ENCODE peak calls at places on chromosomes 13 and 19, in four cellular contexts. One of them, this sample, is unnamed.

GRCh38 chr13:93244141-93244917 is 17.7 kb downstream of the GPC6 start:
- DNase-seq in sigmoid colon: no peak
- DNase-seq in body of pancreas: no peak
- DNase-seq in heart left ventricle: peak
- DNase-seq in this sample: no peak

GRCh38 chr19:58277748-58278147 is 1.0 kb upstream of the ZNF8 start:
- DNase-seq in heart left ventricle: no peak
- DNase-seq in sigmoid colon: no peak
- DNase-seq in body of pancreas: no peak
- DNase-seq in this sample: peak

GRCh38 chr13:60431108-60431700 is 34.2 kb downstream of the TDRD3 start:
- DNase-seq in heart left ventricle: no peak
- DNase-seq in sigmoid colon: no peak
- DNase-seq in body of pancreas: no peak
- DNase-seq in this sample: peak

GRCh38 chr13:73687087-73687486 is 447.1 kb downstream of the KLF12 start:
- DNase-seq in heart left ventricle: no peak
- DNase-seq in sigmoid colon: no peak
- DNase-seq in body of pancreas: no peak
- DNase-seq in this sample: no peak

GRCh38 chr13:20993661-20994440 is 67.5 kb downstream of the LATS2 start:
- DNase-seq in sigmoid colon: no peak
- DNase-seq in heart left ventricle: no peak
- DNase-seq in body of pancreas: no peak
- DNase-seq in this sample: peak

GRCh38 chr13:40648040-40648439 is 18.4 kb downstream of the FOXO1 start:
- DNase-seq in body of pancreas: no peak
- DNase-seq in heart left ventricle: no peak
- DNase-seq in sigmoid colon: no peak
- DNase-seq in this sample: no peak

GRCh38 chr13:76319921-76320320 is 566.3 kb downstream of the KCTD12 start:
- DNase-seq in sigmoid colon: no peak
- DNase-seq in heart left ventricle: no peak
- DNase-seq in body of pancreas: no peak
- DNase-seq in this sample: no peak

GRCh38 chr13:61204025-61204424 is 211.6 kb downstream of the PCDH20 start:
- DNase-seq in sigmoid colon: no peak
- DNase-seq in heart left ventricle: no peak
- DNase-seq in body of pancreas: no peak
- DNase-seq in this sample: no peak

GRCh38 chr19:3593156-3593555 is 7.9 kb downstream of the GIPC3 start:
- DNase-seq in heart left ventricle: no peak
- DNase-seq in body of pancreas: no peak
- DNase-seq in sigmoid colon: no peak
- DNase-seq in this sample: no peak

GRCh38 chr19:42023121-42023942 is 29.3 kb upstream of the ATP1A3 start:
- DNase-seq in heart left ventricle: peak
- DNase-seq in body of pancreas: no peak
- DNase-seq in sigmoid colon: no peak
- DNase-seq in this sample: peak

GRCh38 chr13:103098535-103098934 is 32.3 kb upstream of the SLC10A2 start:
- DNase-seq in body of pancreas: no peak
- DNase-seq in sigmoid colon: no peak
- DNase-seq in heart left ventricle: no peak
- DNase-seq in this sample: no peak

GRCh38 chr19:48363500-48363809 is 285 bp downstream of the TMEM143 start:
- DNase-seq in heart left ventricle: no peak
- DNase-seq in body of pancreas: no peak
- DNase-seq in sigmoid colon: no peak
- DNase-seq in this sample: no peak

GRCh38 chr19:10568444-10568825 is 344 bp downstream of the CDKN2D start:
- DNase-seq in sigmoid colon: peak
- DNase-seq in body of pancreas: peak
- DNase-seq in heart left ventricle: no peak
- DNase-seq in this sample: peak

GRCh38 chr19:11182994-11183393 is 14.4 kb downstream of the KANK2 start:
- DNase-seq in sigmoid colon: no peak
- DNase-seq in heart left ventricle: no peak
- DNase-seq in body of pancreas: no peak
- DNase-seq in this sample: no peak

GRCh38 chr13:111521691-111522229 is 201.3 kb downstream of the TEX29 start:
- DNase-seq in heart left ventricle: no peak
- DNase-seq in body of pancreas: no peak
- DNase-seq in sigmoid colon: no peak
- DNase-seq in this sample: no peak

GRCh38 chr13:36515466-36515865 is 83.2 kb downstream of the CCNA1 start:
- DNase-seq in body of pancreas: no peak
- DNase-seq in heart left ventricle: no peak
- DNase-seq in sigmoid colon: no peak
- DNase-seq in this sample: no peak

GRCh38 chr13:25463496-25463895 is 91.7 kb downstream of the ATP8A2 start:
- DNase-seq in heart left ventricle: no peak
- DNase-seq in sigmoid colon: no peak
- DNase-seq in body of pancreas: no peak
- DNase-seq in this sample: no peak

GRCh38 chr19:53875602-53876340 is 6.2 kb upstream of the PRKCG start:
- DNase-seq in body of pancreas: no peak
- DNase-seq in sigmoid colon: no peak
- DNase-seq in heart left ventricle: no peak
- DNase-seq in this sample: no peak
- TF ChIP-seq POLR2A in body of pancreas: no peak
- TF ChIP-seq POLR2A in sigmoid colon: no peak
- TF ChIP-seq POLR2A in heart left ventricle: no peak
- TF ChIP-seq POLR2A in this sample: no peak

GRCh38 chr19:46133101-46133627 is 8.7 kb upstream of the IGFL3 start:
- DNase-seq in sigmoid colon: no peak
- DNase-seq in body of pancreas: peak
- DNase-seq in heart left ventricle: no peak
- DNase-seq in this sample: peak
- TF ChIP-seq POLR2A in sigmoid colon: no peak
- TF ChIP-seq POLR2A in body of pancreas: peak
- TF ChIP-seq POLR2A in heart left ventricle: no peak
- TF ChIP-seq POLR2A in this sample: no peak

GRCh38 chr19:38812004-38812840 is 523 bp downstream of the LGALS4 start:
- DNase-seq in body of pancreas: no peak
- DNase-seq in heart left ventricle: no peak
- DNase-seq in sigmoid colon: no peak
- DNase-seq in this sample: no peak

GRCh38 chr19:38813323-38813722 is 578 bp upstream of the LGALS4 start:
- DNase-seq in sigmoid colon: no peak
- DNase-seq in heart left ventricle: no peak
- DNase-seq in body of pancreas: no peak
- DNase-seq in this sample: no peak

GRCh38 chr19:38809592-38810252 is 3.0 kb downstream of the LGALS4 start:
- DNase-seq in sigmoid colon: peak
- DNase-seq in body of pancreas: no peak
- DNase-seq in heart left ventricle: no peak
- DNase-seq in this sample: no peak

GRCh38 chr19:38815059-38816001 is 2.6 kb upstream of the LGALS4 start:
- DNase-seq in sigmoid colon: no peak
- DNase-seq in body of pancreas: no peak
- DNase-seq in heart left ventricle: no peak
- DNase-seq in this sample: no peak

DNA sequence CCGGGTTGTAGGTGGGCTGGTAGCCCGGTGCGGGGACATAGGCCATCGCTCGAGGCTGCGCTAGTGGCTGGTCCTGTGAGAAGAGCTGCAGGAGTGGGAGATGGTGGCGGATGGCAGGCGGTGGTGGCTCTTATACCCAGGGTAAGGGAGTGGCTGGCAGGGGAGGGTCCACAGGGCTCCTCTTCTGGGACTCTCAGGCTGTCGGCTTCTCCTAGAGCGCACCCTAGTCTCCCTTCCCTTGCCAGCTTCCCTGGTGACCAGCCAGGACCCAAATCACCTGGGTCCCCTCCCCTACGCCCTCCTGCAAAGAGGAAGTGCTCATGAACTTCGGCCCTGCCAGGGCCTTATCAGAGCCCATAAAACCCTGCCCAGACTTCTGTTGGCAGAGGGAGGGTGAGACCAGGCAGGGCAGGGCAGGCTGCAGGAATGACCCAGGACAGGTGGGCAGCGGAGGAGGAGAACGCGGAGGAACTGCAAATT is at the start of gene LGALS4:
- DNase-seq in sigmoid colon: no peak
- DNase-seq in heart left ventricle: no peak
- DNase-seq in body of pancreas: peak
- DNase-seq in this sample: no peak
- TF ChIP-seq POLR2A in sigmoid colon: peak
- TF ChIP-seq POLR2A in heart left ventricle: no peak
- TF ChIP-seq POLR2A in body of pancreas: peak
- TF ChIP-seq POLR2A in this sample: no peak

GRCh38 chr19:16628984-16629691 is 1.1 kb upstream of the MED26 start:
- DNase-seq in body of pancreas: peak
- DNase-seq in sigmoid colon: peak
- DNase-seq in heart left ventricle: no peak
- DNase-seq in this sample: peak

GRCh38 chr19:16626796-16627193 is 1.2 kb downstream of the MED26 start:
- DNase-seq in heart left ventricle: no peak
- DNase-seq in sigmoid colon: no peak
- DNase-seq in body of pancreas: no peak
- DNase-seq in this sample: peak

GRCh38 chr19:16627928-16628182 is 149 bp downstream of the MED26 start:
- DNase-seq in sigmoid colon: no peak
- DNase-seq in heart left ventricle: no peak
- DNase-seq in body of pancreas: no peak
- DNase-seq in this sample: peak

GRCh38 chr19:16627194-16627927 is 643 bp downstream of the MED26 start:
- DNase-seq in sigmoid colon: peak
- DNase-seq in heart left ventricle: peak
- DNase-seq in body of pancreas: peak
- DNase-seq in this sample: peak

GRCh38 chr19:16628183-16628983 is at the start of gene MED26:
- DNase-seq in heart left ventricle: peak
- DNase-seq in sigmoid colon: peak
- DNase-seq in body of pancreas: peak
- DNase-seq in this sample: peak
- TF ChIP-seq POLR2A in heart left ventricle: peak
- TF ChIP-seq POLR2A in sigmoid colon: peak
- TF ChIP-seq POLR2A in body of pancreas: peak
- TF ChIP-seq POLR2A in this sample: peak

DNA sequence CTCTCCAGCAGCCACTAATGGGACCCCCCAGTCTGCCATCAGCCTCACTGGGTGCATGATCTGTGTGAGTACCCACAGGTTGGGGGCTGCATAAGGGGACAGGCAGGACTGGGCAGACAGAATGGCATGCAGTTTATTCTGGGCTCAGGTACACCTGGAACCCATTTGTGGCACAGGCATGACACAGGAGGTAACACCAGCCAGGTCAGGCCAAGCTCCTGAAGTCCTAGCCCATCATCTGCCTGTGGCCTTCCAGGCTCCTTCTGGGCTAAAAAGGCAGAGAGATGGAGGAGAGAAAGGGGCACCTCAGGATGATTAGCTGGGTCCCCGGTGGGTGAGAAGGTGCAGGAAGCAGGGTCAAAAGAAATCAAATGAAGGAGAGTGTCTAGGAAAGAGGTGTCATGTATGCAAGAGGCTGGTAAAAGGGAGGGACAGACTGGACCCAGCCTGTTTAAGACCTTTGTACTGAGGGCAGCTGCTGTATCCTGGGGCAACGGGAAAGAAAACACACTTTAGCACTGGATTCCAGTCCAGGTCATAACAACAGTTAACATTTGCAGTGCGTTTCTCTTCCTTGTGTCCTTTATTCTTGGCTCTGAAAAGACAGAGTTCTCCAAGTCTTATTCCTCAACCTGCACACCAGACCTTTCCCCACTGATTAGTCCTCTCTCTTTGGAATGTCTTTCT is 20.2 kb upstream of the DGKH start:
- DNase-seq in heart left ventricle: no peak
- DNase-seq in sigmoid colon: no peak
- DNase-seq in body of pancreas: peak
- DNase-seq in this sample: no peak
- TF ChIP-seq POLR2A in heart left ventricle: no peak
- TF ChIP-seq POLR2A in sigmoid colon: no peak
- TF ChIP-seq POLR2A in body of pancreas: no peak
- TF ChIP-seq POLR2A in this sample: no peak

GRCh38 chr13:22793598-22794134 is 387.1 kb upstream of the SGCG start:
- DNase-seq in sigmoid colon: no peak
- DNase-seq in heart left ventricle: no peak
- DNase-seq in body of pancreas: no peak
- DNase-seq in this sample: no peak

GRCh38 chr13:22789916-22790315 is 390.9 kb upstream of the SGCG start:
- DNase-seq in sigmoid colon: no peak
- DNase-seq in heart left ventricle: no peak
- DNase-seq in body of pancreas: no peak
- DNase-seq in this sample: no peak

DNA sequence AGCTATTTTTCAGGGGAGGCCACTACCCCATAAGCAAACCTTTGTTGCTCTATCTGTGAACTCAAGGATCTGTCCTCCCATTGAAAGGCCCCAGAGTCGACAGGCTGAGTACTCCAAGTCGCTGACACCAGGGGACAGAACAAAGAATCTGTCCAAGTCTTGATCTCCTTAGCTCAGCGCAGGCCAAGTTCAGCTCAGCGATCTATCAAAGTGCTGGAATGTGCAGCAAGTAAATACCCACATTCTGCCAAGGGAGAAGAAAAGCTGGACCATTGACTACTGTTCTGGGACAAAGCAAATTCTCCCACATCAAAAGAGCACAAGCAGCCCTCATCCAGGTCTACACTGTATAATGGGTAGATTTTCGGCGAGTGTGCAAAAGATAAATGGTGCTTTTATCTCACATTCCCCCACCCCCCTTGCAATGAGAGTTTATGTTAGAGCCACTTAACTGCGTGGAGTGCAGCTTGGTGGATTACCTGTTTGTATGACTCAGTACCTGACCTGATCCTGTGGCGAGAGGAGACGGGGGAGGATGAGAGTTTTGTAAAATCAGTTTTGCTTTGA is 391.7 kb upstream of the SGCG start:
- DNase-seq in heart left ventricle: no peak
- DNase-seq in body of pancreas: no peak
- DNase-seq in sigmoid colon: no peak
- DNase-seq in this sample: no peak
- TF ChIP-seq POLR2A in heart left ventricle: no peak
- TF ChIP-seq POLR2A in body of pancreas: no peak
- TF ChIP-seq POLR2A in sigmoid colon: no peak
- TF ChIP-seq POLR2A in this sample: no peak

GRCh38 chr13:44576396-44577235 is 486 bp upstream of the TSC22D1 start:
- DNase-seq in heart left ventricle: no peak
- DNase-seq in sigmoid colon: peak
- DNase-seq in body of pancreas: peak
- DNase-seq in this sample: peak
- TF ChIP-seq POLR2A in heart left ventricle: no peak
- TF ChIP-seq POLR2A in sigmoid colon: no peak
- TF ChIP-seq POLR2A in body of pancreas: peak
- TF ChIP-seq POLR2A in this sample: no peak

GRCh38 chr19:2064788-2065524 is 13.9 kb upstream of the MKNK2 start:
- DNase-seq in body of pancreas: peak
- DNase-seq in sigmoid colon: peak
- DNase-seq in heart left ventricle: no peak
- DNase-seq in this sample: no peak
- TF ChIP-seq POLR2A in body of pancreas: no peak
- TF ChIP-seq POLR2A in sigmoid colon: no peak
- TF ChIP-seq POLR2A in heart left ventricle: no peak
- TF ChIP-seq POLR2A in this sample: no peak

This sample was measured in erythroblast.